ENCODE peak calls at places on chromosomes 7 and 10, in four cellular contexts. One of them, this sample, is unnamed.

GRCh38 chr10:107540981-107541380 is 376.5 kb upstream of the SORCS1 start:
- DNase-seq in HL-60: no peak
- DNase-seq in HCT116: no peak
- DNase-seq in transverse colon: no peak
- DNase-seq in this sample: no peak

GRCh38 chr7:39536926-39537325 is 29.3 kb upstream of the YAE1 start:
- DNase-seq in HL-60: no peak
- DNase-seq in HCT116: no peak
- DNase-seq in transverse colon: no peak
- DNase-seq in this sample: no peak

GRCh38 chr7:19024261-19024660 is 93.2 kb downstream of the TWIST1 start:
- DNase-seq in HL-60: no peak
- DNase-seq in HCT116: no peak
- DNase-seq in transverse colon: no peak
- DNase-seq in this sample: no peak

GRCh38 chr10:6659451-6659850 is 79.4 kb upstream of the PRKCQ start:
- DNase-seq in HL-60: no peak
- DNase-seq in HCT116: no peak
- DNase-seq in transverse colon: no peak
- DNase-seq in this sample: no peak

GRCh38 chr7:2575733-2576350 is 17.1 kb downstream of the IQCE start:
- DNase-seq in HL-60: no peak
- DNase-seq in HCT116: no peak
- DNase-seq in transverse colon: no peak
- DNase-seq in this sample: no peak

GRCh38 chr10:20958225-20958624 is 61.1 kb upstream of the NEBL start:
- DNase-seq in HL-60: no peak
- DNase-seq in HCT116: no peak
- DNase-seq in transverse colon: no peak
- DNase-seq in this sample: no peak

GRCh38 chr7:44078521-44078920 is 3.8 kb downstream of the POLM start:
- DNase-seq in HL-60: no peak
- DNase-seq in HCT116: no peak
- DNase-seq in transverse colon: no peak
- DNase-seq in this sample: peak

GRCh38 chr7:130140551-130141160 is 64.5 kb downstream of the TMEM209 start:
- DNase-seq in HL-60: no peak
- DNase-seq in HCT116: no peak
- DNase-seq in transverse colon: no peak
- DNase-seq in this sample: peak

GRCh38 chr7:52107355-52107754 is 790.7 kb upstream of the COBL start:
- DNase-seq in HL-60: no peak
- DNase-seq in HCT116: no peak
- DNase-seq in transverse colon: no peak
- DNase-seq in this sample: no peak

GRCh38 chr10:11880169-11881027 is 57.2 kb downstream of the PROSER2 start:
- DNase-seq in HL-60: no peak
- DNase-seq in HCT116: no peak
- DNase-seq in transverse colon: no peak
- DNase-seq in this sample: peak

GRCh38 chr7:108660465-108660864 is 90.8 kb downstream of the DNAJB9 start:
- DNase-seq in HL-60: no peak
- DNase-seq in HCT116: peak
- DNase-seq in transverse colon: no peak
- DNase-seq in this sample: no peak

GRCh38 chr7:77455334-77455733 is 39.2 kb upstream of the GSAP start:
- DNase-seq in HL-60: no peak
- DNase-seq in HCT116: no peak
- DNase-seq in transverse colon: no peak
- DNase-seq in this sample: no peak

GRCh38 chr10:10564081-10564480 is 453.6 kb upstream of the CELF2 start:
- DNase-seq in HL-60: no peak
- DNase-seq in HCT116: no peak
- DNase-seq in transverse colon: no peak
- DNase-seq in this sample: no peak

GRCh38 chr10:84685047-84685660 is 356.8 kb downstream of the CCSER2 start:
- DNase-seq in HL-60: no peak
- DNase-seq in HCT116: no peak
- DNase-seq in transverse colon: no peak
- DNase-seq in this sample: no peak

GRCh38 chr7:158783595-158783994 is 45.7 kb downstream of the ESYT2 start:
- DNase-seq in HL-60: no peak
- DNase-seq in HCT116: no peak
- DNase-seq in transverse colon: no peak
- DNase-seq in this sample: no peak

GRCh38 chr7:26153823-26154783 is 2.1 kb downstream of the NFE2L3 start:
- DNase-seq in HL-60: no peak
- DNase-seq in HCT116: no peak
- DNase-seq in transverse colon: peak
- DNase-seq in this sample: no peak

GRCh38 chr10:15419279-15419874 is 48.3 kb upstream of the FAM171A1 start:
- DNase-seq in HL-60: no peak
- DNase-seq in HCT116: peak
- DNase-seq in transverse colon: peak
- DNase-seq in this sample: no peak

GRCh38 chr10:15325243-15326002 is 45.7 kb downstream of the FAM171A1 start:
- DNase-seq in HL-60: peak
- DNase-seq in HCT116: peak
- DNase-seq in transverse colon: no peak
- DNase-seq in this sample: no peak

GRCh38 chr7:112400141-112400540 is 50.1 kb upstream of the IFRD1 start:
- DNase-seq in HL-60: no peak
- DNase-seq in HCT116: no peak
- DNase-seq in transverse colon: no peak
- DNase-seq in this sample: no peak

GRCh38 chr10:86333813-86334514 is 32.6 kb downstream of the GRID1 start:
- DNase-seq in HL-60: no peak
- DNase-seq in HCT116: no peak
- DNase-seq in transverse colon: no peak
- DNase-seq in this sample: peak

GRCh38 chr7:98836811-98837631 is 32.8 kb downstream of the TMEM130 start:
- DNase-seq in HL-60: no peak
- DNase-seq in HCT116: peak
- DNase-seq in transverse colon: peak
- DNase-seq in this sample: no peak

DNA sequence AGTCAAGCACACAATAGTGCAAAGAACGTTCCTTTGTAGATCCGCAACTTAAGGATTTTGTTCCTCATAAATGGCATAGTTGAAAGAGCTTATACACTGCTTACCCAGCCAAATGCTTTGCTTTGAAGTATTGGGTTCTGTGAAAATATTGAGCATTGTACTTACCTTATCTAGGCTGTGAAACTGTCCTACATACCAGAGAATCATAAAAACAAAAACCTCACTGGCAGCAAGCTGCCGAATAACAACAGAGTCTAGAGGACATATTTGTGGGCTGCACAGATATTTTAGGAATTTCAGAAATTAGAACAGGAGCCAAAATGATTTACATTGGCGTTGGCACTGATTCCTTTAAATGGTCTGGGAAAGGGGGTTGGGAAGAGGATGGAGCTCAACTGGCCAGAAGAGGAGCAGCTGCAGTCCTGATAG is 174.8 kb downstream of the RTKN2 start:
- DNase-seq in HL-60: no peak
- DNase-seq in HCT116: no peak
- DNase-seq in transverse colon: no peak
- DNase-seq in this sample: no peak
- H3K27ac ChIP-seq in HL-60: no peak
- H3K27ac ChIP-seq in HCT116: no peak
- H3K27ac ChIP-seq in transverse colon: peak
- H3K27ac ChIP-seq in this sample: no peak

GRCh38 chr7:155803418-155804376 is 8.6 kb downstream of the SHH start:
- DNase-seq in HL-60: peak
- DNase-seq in HCT116: no peak
- DNase-seq in transverse colon: peak
- DNase-seq in this sample: peak

GRCh38 chr7:155804431-155804831 is 7.8 kb downstream of the SHH start:
- DNase-seq in HL-60: no peak
- DNase-seq in HCT116: no peak
- DNase-seq in transverse colon: no peak
- DNase-seq in this sample: peak

GRCh38 chr7:155805826-155806095 is 6.5 kb downstream of the SHH start:
- DNase-seq in HL-60: no peak
- DNase-seq in HCT116: no peak
- DNase-seq in transverse colon: no peak
- DNase-seq in this sample: peak

GRCh38 chr7:155806096-155806871 is 6.0 kb downstream of the SHH start:
- DNase-seq in HL-60: no peak
- DNase-seq in HCT116: no peak
- DNase-seq in transverse colon: no peak
- DNase-seq in this sample: peak

DNA sequence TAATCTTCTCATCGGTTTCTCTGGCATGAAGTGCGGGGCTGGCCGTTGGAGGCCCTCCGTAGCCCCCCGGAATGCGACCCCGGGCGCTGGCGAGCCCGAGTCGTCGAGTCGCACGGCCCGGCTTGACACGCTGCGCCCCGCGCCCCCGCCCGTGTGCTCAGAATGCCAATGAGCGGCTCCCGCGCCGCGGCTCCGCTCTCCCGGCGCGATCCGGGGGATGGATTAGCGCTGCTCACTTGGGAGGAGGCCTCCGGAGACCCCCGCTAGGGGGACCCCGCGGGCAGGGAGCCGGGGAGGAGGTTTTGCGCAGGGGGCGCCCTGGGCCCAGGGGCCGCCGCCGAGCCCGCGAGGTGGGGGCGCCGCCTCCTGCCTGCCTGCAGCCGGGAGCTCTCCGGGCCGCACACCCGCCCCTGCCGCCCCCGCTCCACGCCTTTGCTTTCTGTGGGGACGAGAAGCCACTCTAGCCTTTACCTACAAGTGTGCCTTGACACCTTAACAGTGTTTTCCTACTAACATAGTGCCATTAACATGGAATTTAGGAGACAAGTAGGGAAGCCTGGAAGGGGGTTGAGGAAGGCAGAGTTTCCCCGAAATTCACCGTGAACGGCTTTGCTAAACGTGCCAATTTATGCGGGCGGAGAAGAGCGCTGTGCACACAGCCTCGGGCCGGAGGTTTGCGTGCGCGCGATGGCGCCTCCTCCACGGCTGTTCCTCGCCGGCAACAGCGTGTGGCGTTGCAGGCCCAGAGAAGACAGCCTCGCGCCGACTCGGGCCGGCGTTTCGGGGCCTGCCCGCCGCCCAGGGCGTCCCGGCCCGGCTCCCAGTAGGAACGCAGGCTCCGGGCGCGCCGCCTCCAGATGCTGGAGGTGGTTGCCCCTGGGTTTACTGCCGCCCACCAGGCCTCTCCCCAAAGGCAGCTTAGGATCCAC is 7.1 kb downstream of the SHH start:
- DNase-seq in HL-60: peak
- DNase-seq in HCT116: no peak
- DNase-seq in transverse colon: peak
- DNase-seq in this sample: peak
- TF ChIP-seq CTCF in HL-60: peak
- TF ChIP-seq CTCF in HCT116: peak
- TF ChIP-seq CTCF in transverse colon: peak
- TF ChIP-seq CTCF in this sample: peak

GRCh38 chr7:156055206-156055822 is 243.1 kb upstream of the SHH start:
- DNase-seq in HL-60: no peak
- DNase-seq in HCT116: no peak
- DNase-seq in transverse colon: no peak
- DNase-seq in this sample: no peak
- TF ChIP-seq POLR2AphosphoS5 in HL-60: no peak
- TF ChIP-seq POLR2AphosphoS5 in HCT116: no peak
- TF ChIP-seq POLR2AphosphoS5 in transverse colon: no peak
- TF ChIP-seq POLR2AphosphoS5 in this sample: no peak

GRCh38 chr7:28032738-28033380 is 147.7 kb downstream of the JAZF1 start:
- DNase-seq in HL-60: no peak
- DNase-seq in HCT116: no peak
- DNase-seq in transverse colon: no peak
- DNase-seq in this sample: no peak
- H3K27ac ChIP-seq in HL-60: no peak
- H3K27ac ChIP-seq in HCT116: no peak
- H3K27ac ChIP-seq in transverse colon: no peak
- H3K27ac ChIP-seq in this sample: no peak

DNA sequence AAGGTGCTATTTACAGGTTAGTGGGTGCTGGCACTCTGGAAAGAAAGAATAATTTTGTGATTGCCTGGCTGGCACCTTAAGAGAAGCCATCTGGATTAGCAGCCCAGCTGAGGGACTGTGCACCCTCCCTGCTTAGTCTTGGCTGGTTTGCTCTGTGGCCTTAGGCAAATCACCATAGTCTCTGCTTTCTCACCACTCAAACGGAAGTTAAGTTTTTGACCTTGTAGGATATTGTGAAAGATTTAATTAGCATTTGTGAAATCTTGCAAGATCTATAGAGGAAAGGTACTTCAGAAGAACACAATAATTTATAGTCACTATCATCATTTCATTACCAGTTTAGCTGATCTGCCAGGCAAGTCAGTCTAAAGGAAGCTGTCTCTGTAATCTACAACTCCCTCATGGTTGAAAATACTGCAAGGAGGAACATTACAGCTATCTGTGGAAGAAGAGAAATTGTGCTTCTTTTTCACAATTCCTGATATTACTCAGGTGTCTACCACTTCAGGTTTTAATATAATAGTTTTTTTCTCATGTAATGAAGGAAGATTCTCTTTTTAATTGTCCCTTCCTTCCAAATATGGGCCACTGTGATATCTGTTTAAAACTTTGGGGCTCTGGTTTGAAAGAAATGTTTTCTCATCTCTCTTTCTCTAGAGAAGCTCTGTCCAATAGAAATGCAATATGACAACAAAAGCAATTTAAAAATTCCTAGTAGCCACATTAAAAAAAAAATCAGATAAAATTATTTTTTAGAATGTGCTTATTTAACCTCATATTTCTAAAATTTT is 219.6 kb downstream of the PTEN start:
- DNase-seq in HL-60: peak
- DNase-seq in HCT116: no peak
- DNase-seq in transverse colon: no peak
- DNase-seq in this sample: no peak
- TF ChIP-seq CTCF in HL-60: no peak
- TF ChIP-seq CTCF in HCT116: no peak
- TF ChIP-seq CTCF in transverse colon: no peak
- TF ChIP-seq CTCF in this sample: no peak

DNA sequence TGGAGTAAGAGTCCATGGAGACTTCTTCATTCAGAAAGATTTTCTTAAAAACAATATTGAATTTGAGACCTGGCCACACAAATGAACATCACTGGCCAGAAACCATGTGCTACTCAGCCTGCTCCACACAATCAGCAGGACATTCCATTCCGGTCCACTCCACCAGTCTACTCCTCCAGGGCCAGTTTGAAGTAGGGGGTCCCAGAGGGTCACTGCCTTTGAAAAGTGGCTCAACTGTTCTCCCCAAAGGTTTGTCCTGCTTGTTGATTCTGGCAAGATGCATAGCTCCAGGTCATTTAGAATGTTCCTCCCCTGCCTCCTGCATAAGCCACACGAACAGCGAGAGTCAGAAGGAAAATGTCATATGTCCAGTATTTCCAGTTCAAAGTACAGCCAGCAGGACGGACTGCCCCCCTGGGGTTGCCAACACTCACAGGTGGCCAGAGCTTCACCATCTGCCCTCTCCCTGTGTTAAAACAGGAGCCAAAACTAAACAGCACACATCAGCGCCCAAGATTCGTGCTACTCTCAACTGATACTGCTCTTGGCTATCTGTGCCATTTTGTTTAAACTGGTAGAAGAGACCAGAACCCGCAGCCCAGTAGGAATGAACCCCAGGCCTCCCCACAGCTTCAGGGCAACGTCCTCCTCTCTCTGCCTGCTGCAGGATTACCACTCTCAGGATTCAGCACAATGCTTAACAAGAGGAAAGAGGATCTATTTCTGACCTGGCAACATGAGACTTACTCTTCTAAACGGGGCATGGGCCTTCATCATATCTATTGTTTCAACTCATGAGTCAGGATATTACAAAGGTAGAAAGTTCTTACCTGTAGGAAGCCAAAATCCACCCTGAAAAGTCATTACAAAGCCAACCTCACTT is 11.3 kb downstream of the GRB10 start:
- DNase-seq in HL-60: no peak
- DNase-seq in HCT116: no peak
- DNase-seq in transverse colon: no peak
- DNase-seq in this sample: no peak
- TF ChIP-seq POLR2AphosphoS5 in HL-60: no peak
- TF ChIP-seq POLR2AphosphoS5 in HCT116: no peak
- TF ChIP-seq POLR2AphosphoS5 in transverse colon: no peak
- TF ChIP-seq POLR2AphosphoS5 in this sample: no peak